ENCODE peak calls at places on chromosomes 13 and 19, in five cellular contexts. O, N, Q, E and H are unnamed samples.

GRCh38 chr13:39385621-39386231 is 217.3 kb downstream of the LHFPL6 start:
- DNase-seq in O (no peak), N (no peak), Q (no peak), E (no peak), H (no peak)

GRCh38 chr13:107209811-107210210 is 641.9 kb upstream of the ARGLU1 start:
- DNase-seq in O (no peak), N (no peak), Q (no peak), E (no peak), H (no peak)

GRCh38 chr19:39679791-39680168 is 24.1 kb downstream of the LGALS16 start:
- DNase-seq in O (no peak), N (no peak), Q (peak), E (no peak), H (no peak)

GRCh38 chr19:3095375-3096191 is 1.4 kb downstream of the GNA11 start:
- DNase-seq in O (peak), N (peak), Q (peak), E (peak), H (peak)

GRCh38 chr13:110197041-110197440 is 109.9 kb downstream of the COL4A1 start:
- DNase-seq in O (no peak), N (no peak), Q (no peak), E (no peak), H (no peak)

GRCh38 chr13:91744284-91744683 is 345.9 kb downstream of the GPC5 start:
- DNase-seq in O (no peak), N (no peak), Q (no peak), E (no peak), H (no peak)

GRCh38 chr13:113855931-113856715 is 7.8 kb downstream of the GAS6 start:
- DNase-seq in O (no peak), N (no peak), Q (no peak), E (no peak), H (no peak)

GRCh38 chr13:109879338-109879737 is 93.0 kb upstream of the IRS2 start:
- DNase-seq in O (no peak), N (no peak), Q (no peak), E (no peak), H (no peak)

GRCh38 chr19:42324655-42325307 is 654 bp upstream of the MEGF8 start:
- DNase-seq in O (no peak), N (no peak), Q (no peak), E (no peak), H (no peak)

GRCh38 chr19:6416658-6417405 is 7.8 kb downstream of the KHSRP start:
- DNase-seq in O (no peak), N (no peak), Q (no peak), E (no peak), H (no peak)

GRCh38 chr13:41370736-41371135 is 59.7 kb downstream of the NAA16 start:
- DNase-seq in O (no peak), N (no peak), Q (no peak), E (no peak), H (no peak)

GRCh38 chr19:39735688-39736087 is 2.1 kb downstream of the CLC start:
- DNase-seq in O (no peak), N (no peak), Q (no peak), E (no peak), H (no peak)

GRCh38 chr13:53137777-53138176 is 109.2 kb downstream of the OLFM4 start:
- DNase-seq in O (no peak), N (no peak), Q (no peak), E (no peak), H (no peak)

GRCh38 chr19:15200575-15201364 is at the start of gene NOTCH3:
- DNase-seq in O (no peak), N (no peak), Q (no peak), E (no peak), H (no peak)

GRCh38 chr13:43085545-43085944 is 62.2 kb downstream of the DNAJC15 start:
- DNase-seq in O (no peak), N (no peak), Q (no peak), E (no peak), H (no peak)

GRCh38 chr13:112822851-112823250 is 133.0 kb downstream of the ATP11A start:
- DNase-seq in O (no peak), N (no peak), Q (no peak), E (no peak), H (no peak)

GRCh38 chr13:76830805-76831204 is 55.4 kb downstream of the KCTD12 start:
- DNase-seq in O (no peak), N (no peak), Q (no peak), E (no peak), H (no peak)